ENCODE peak calls at places on chromosomes 16 and 17, in nine cellular contexts. T is HT-29; E is activated CD4-positive, alpha-beta T cell treated with anti-CD3 and anti-CD28 coated beads, Interleukin-2, amount 50 U/mL, for 1 hour; X is neural progenitor cell; M is M059J; C is left ventricle myocardium inferior; A is anterior cingulate cortex; O is frontal cortex; J is endothelial cell. P is an unnamed sample.

GRCh38 chr17:78399028-78399692 is 20.7 kb downstream of the PGS1 start:
- DNase-seq in T (no peak), E (no peak), X (no peak), M (no peak), C (no peak), A (no peak), O (no peak), J (no peak), P (no peak)

GRCh38 chr16:30063893-30064745 is 1.4 kb upstream of the ALDOA start:
- DNase-seq in T (peak; percentile 68), E (peak; percentile 62), X (peak; percentile 64), M (peak; percentile 41), C (peak; percentile 84), A (peak; percentile 76), O (peak; percentile 74), J (peak; percentile 23), P (peak; percentile 76)

GRCh38 chr16:50683689-50684374 is 2.7 kb upstream of the SNX20 start:
- DNase-seq in T (no peak), E (no peak), X (no peak), M (no peak), C (no peak), A (peak; percentile 20), O (no peak), J (no peak), P (no peak)

GRCh38 chr17:43701318-43701743 is 39.6 kb upstream of the MEOX1 start:
- DNase-seq in T (no peak), E (no peak), X (no peak), M (peak; percentile 97), C (no peak), A (no peak), O (no peak), J (no peak), P (no peak)

GRCh38 chr17:68993112-68993511 is 37.9 kb upstream of the ABCA8 start:
- DNase-seq in T (no peak), E (no peak), X (no peak), M (no peak), C (no peak), A (no peak), O (no peak), J (no peak), P (no peak)

GRCh38 chr16:89304941-89305705 is 87.6 kb downstream of the ZNF778 start:
- DNase-seq in T (no peak), E (no peak), X (no peak), M (no peak), C (no peak), A (no peak), O (no peak), J (no peak), P (no peak)

GRCh38 chr17:79949646-79950292 is 85.9 kb downstream of the TBC1D16 start:
- DNase-seq in T (no peak), E (no peak), X (peak; percentile 83), M (no peak), C (peak; percentile 6), A (no peak), O (no peak), J (no peak), P (peak; percentile 33)

GRCh38 chr16:82735696-82736095 is 108.9 kb downstream of the CDH13 start:
- DNase-seq in T (no peak), E (no peak), X (no peak), M (peak; percentile 59), C (no peak), A (peak; percentile 3), O (no peak), J (no peak), P (no peak)

GRCh38 chr16:80231888-80232287 is 308.9 kb upstream of the DYNLRB2 start:
- DNase-seq in T (no peak), E (no peak), X (no peak), M (peak; percentile 91), C (no peak), A (no peak), O (no peak), J (no peak), P (no peak)

P was measured in SK-N-SH.